ENCODE peak calls at places on chromosomes 5 and 9, in four cellular contexts. C, M, Z and N are unnamed samples.

GRCh38 chr5:56640763-56641406 is 174.5 kb upstream of the MAP3K1 start:
- DNase-seq in C (no peak), M (no peak), Z (no peak), N (no peak)

GRCh38 chr9:15211160-15211993 is 95.6 kb downstream of the TTC39B start:
- DNase-seq in C (peak), M (peak), Z (peak), N (peak)

GRCh38 chr9:111298831-111299603 is 31.0 kb downstream of the OR2K2 start:
- DNase-seq in C (peak), M (peak), Z (peak), N (no peak)

GRCh38 chr9:127973169-127974001 is 7.4 kb downstream of the EEIG1 start:
- DNase-seq in C (no peak), M (no peak), Z (no peak), N (no peak)

GRCh38 chr9:83708515-83709158 is 879 bp upstream of the UBQLN1 start:
- DNase-seq in C (peak), M (peak), Z (no peak), N (peak)

GRCh38 chr9:14895806-14896205 is 14.4 kb downstream of the FREM1 start:
- DNase-seq in C (peak), M (no peak), Z (no peak), N (no peak)

GRCh38 chr5:171483453-171484177 is 64.2 kb downstream of the FGF18 start:
- DNase-seq in C (peak), M (no peak), Z (peak), N (no peak)

GRCh38 chr9:135797507-135798302 is 95.7 kb downstream of the KCNT1 start:
- DNase-seq in C (peak), M (peak), Z (no peak), N (peak)

GRCh38 chr5:54013556-54014157 is 296.7 kb downstream of the ARL15 start:
- DNase-seq in C (peak), M (peak), Z (peak), N (no peak)

GRCh38 chr5:58048954-58049353 is 410.9 kb downstream of the PLK2 start:
- DNase-seq in C (no peak), M (no peak), Z (no peak), N (no peak)

GRCh38 chr9:117084221-117084620 is 330.6 kb downstream of the ASTN2 start:
- DNase-seq in C (no peak), M (no peak), Z (no peak), N (no peak)

GRCh38 chr5:149220750-149221149 is 50.9 kb upstream of the AFAP1L1 start:
- DNase-seq in C (no peak), M (no peak), Z (no peak), N (no peak)

GRCh38 chr9:37936965-37937364 is 33.0 kb upstream of the SLC25A51 start:
- DNase-seq in C (peak), M (no peak), Z (peak), N (no peak)

GRCh38 chr5:169945831-169946261 is 34.4 kb downstream of the INSYN2B start:
- DNase-seq in C (peak), M (no peak), Z (peak), N (no peak)

GRCh38 chr9:98971168-98971914 is 27.6 kb downstream of the COL15A1 start:
- DNase-seq in C (peak), M (no peak), Z (peak), N (no peak)

GRCh38 chr9:79969383-79969782 is 397.6 kb downstream of the TLE4 start:
- DNase-seq in C (no peak), M (no peak), Z (no peak), N (no peak)

GRCh38 chr5:149239917-149240316 is 31.7 kb upstream of the AFAP1L1 start:
- DNase-seq in C (no peak), M (no peak), Z (no peak), N (no peak)

GRCh38 chr9:30476826-30477225 is 1907.6 kb upstream of the ACO1 start:
- DNase-seq in C (no peak), M (no peak), Z (no peak), N (no peak)

GRCh38 chr9:96006961-96007360 is 131.5 kb downstream of the ERCC6L2 start:
- DNase-seq in C (no peak), M (no peak), Z (peak), N (no peak)

GRCh38 chr9:76654575-76654974 is 109.7 kb upstream of the PCA3 start:
- DNase-seq in C (peak), M (no peak), Z (peak), N (no peak)

GRCh38 chr9:115593587-115594091 is 475.7 kb upstream of the TNC start:
- DNase-seq in C (peak), M (peak), Z (peak), N (no peak)

GRCh38 chr5:98977723-98978122 is 48.9 kb upstream of the CHD1 start:
- DNase-seq in C (no peak), M (no peak), Z (no peak), N (no peak)

GRCh38 chr5:2039180-2039531 is 156.4 kb upstream of the IRX4 start:
- DNase-seq in C (no peak), M (no peak), Z (no peak), N (no peak)

GRCh38 chr5:98065261-98065909 is 708.1 kb upstream of the RGMB start:
- DNase-seq in C (no peak), M (no peak), Z (peak), N (no peak)

GRCh38 chr9:96317335-96317980 is 15.5 kb upstream of the HSD17B3 start:
- DNase-seq in C (peak), M (peak), Z (peak), N (peak)

GRCh38 chr5:63011158-63011557 is 432.5 kb downstream of the LRRC70 start:
- DNase-seq in C (peak), M (no peak), Z (no peak), N (no peak)

GRCh38 chr9:106405871-106406435 is 457.0 kb upstream of the ZNF462 start:
- DNase-seq in C (no peak), M (no peak), Z (peak), N (no peak)

GRCh38 chr5:52884453-52884852 is 96.7 kb downstream of the ITGA1 start:
- DNase-seq in C (no peak), M (no peak), Z (no peak), N (no peak)

GRCh38 chr5:150401376-150402201 is 11.1 kb downstream of the CD74 start:
- DNase-seq in C (no peak), M (no peak), Z (no peak), N (no peak)

GRCh38 chr9:15642369-15642962 is 89.6 kb downstream of the CCDC171 start:
- DNase-seq in C (peak), M (peak), Z (peak), N (no peak)

GRCh38 chr5:168290902-168291280 is 554 bp upstream of the WWC1 start:
- DNase-seq in C (no peak), M (no peak), Z (no peak), N (no peak)

GRCh38 chr5:168291961-168292782 is 727 bp downstream of the WWC1 start:
- DNase-seq in C (peak), M (no peak), Z (no peak), N (peak)

GRCh38 chr5:168288349-168289245 is 2.8 kb upstream of the WWC1 start:
- DNase-seq in C (no peak), M (peak), Z (no peak), N (no peak)

GRCh38 chr5:168292783-168293696 is 1.6 kb downstream of the WWC1 start:
- DNase-seq in C (no peak), M (no peak), Z (no peak), N (no peak)

DNA sequence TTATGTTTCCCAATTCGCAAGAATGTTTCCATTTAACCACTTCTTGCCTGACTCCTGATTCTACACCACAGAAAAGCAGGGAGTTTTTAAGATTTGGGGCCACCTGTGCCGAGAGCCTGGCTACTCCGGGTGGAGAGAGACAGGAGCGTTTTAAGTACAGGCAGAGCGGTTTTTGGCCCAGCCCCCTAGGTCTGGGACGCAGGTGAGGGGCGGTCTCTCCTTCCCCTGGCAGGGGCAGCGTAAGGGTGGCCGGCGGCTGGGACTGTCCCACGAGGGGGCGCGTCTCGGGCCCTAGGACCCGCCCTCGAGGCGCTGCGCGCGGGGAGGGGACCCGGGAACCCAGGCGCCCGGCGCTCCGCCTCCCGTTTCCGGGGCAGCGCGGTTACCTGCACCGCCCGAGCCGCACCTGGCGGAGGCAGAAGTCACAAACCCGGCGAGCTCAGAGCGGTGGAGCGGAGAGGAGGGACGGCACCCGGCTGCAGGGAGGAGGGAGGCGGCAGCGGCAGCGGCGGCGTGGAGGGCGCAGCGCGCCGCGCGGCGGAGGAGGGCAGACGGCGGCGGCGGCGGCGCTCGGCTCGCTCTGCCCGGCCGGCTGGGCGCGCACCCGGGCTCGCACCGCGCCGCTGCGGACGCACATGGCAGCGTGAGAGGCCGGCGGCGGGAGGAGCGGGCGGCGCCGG is at the start of gene WWC1:
- DNase-seq in C (peak), M (peak), Z (no peak), N (peak)
- TF ChIP-seq CTCF in C (peak), M (no peak), Z (peak), N (peak)

GRCh38 chr5:141662028-141662427 is 10.8 kb upstream of the FCHSD1 start:
- DNase-seq in C (no peak), M (no peak), Z (no peak), N (no peak)
- TF ChIP-seq CTCF in C (no peak), M (no peak), Z (no peak), N (no peak)

GRCh38 chr9:70120834-70121510 is 77.3 kb downstream of the MAMDC2 start:
- DNase-seq in C (peak), M (no peak), Z (peak), N (no peak)
- TF ChIP-seq CTCF in C (peak), M (peak), Z (peak), N (no peak)

DNA sequence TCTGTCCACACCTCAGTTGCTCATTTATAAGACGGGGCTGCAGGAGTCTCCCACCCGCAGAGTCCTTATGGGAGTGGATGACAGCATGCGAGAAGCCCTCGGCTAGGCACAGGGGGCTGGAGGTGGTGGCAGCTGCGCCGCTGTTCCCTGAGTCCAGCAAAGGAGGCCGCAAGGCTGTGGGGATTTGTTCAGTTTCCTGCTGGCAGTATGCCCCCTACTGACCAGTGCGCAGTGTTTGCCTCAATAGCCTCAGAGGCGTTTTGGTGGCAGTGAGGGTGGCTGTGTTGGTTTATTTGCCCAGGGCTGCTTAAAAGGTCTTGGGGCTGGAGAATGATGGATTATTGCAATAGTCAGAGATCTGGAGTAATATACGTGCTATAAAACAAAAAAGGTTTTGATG is 176.3 kb upstream of the OTULINL start:
- DNase-seq in C (no peak), M (no peak), Z (no peak), N (no peak)
- TF ChIP-seq CTCF in C (peak), M (peak), Z (peak), N (peak)

GRCh38 chr5:132776077-132776931 is 735 bp downstream of the SEPTIN8 start:
- DNase-seq in C (peak), M (no peak), Z (no peak), N (peak)
- TF ChIP-seq CTCF in C (no peak), M (no peak), Z (no peak), N (peak)